ENCODE peak calls at places on chromosomes 7 and 10, in six cellular contexts. G is AG09319; S is CD4-positive, alpha-beta T cell; R is NCI-H774; P is H9; U is EH. D is an unnamed sample.

GRCh38 chr10:5659702-5660528 is 6.5 kb downstream of the ASB13 start:
- DNase-seq in R (no peak), S (no peak), U (peak; percentile 79), G (no peak), P (no peak), D (no peak)

GRCh38 chr10:60524541-60524940 is 134.9 kb upstream of the ANK3 start:
- DNase-seq in U (peak; percentile 22), S (no peak), R (no peak), G (no peak), P (no peak), D (no peak)

GRCh38 chr10:31320179-31320597 is 1.2 kb downstream of the ZEB1 start:
- DNase-seq in U (no peak), P (peak; percentile 46), R (no peak), G (no peak), S (peak; percentile 59), D (no peak)

GRCh38 chr10:34377833-34378232 is 437.3 kb downstream of the PARD3 start:
- DNase-seq in S (no peak), G (no peak), P (no peak), R (no peak), U (no peak), D (no peak)

GRCh38 chr10:123721441-123722049 is 55.4 kb downstream of the GPR26 start:
- DNase-seq in U (no peak), G (no peak), S (no peak), P (no peak), R (no peak), D (no peak)

GRCh38 chr10:70932415-70933196 is 44.2 kb upstream of the PCBD1 start:
- DNase-seq in U (peak; percentile 24), G (no peak), R (no peak), P (no peak), S (no peak), D (no peak)

GRCh38 chr7:117582219-117582704 is 102.4 kb downstream of the CFTR start:
- DNase-seq in U (peak; percentile 85), G (peak; percentile 91), R (no peak), S (no peak), P (no peak), D (no peak)

GRCh38 chr7:128031901-128032604 is 816 bp upstream of the LRRC4 start:
- DNase-seq in R (no peak), S (peak; percentile 44), U (peak; percentile 92), P (peak; percentile 51), G (peak; percentile 61), D (no peak)

GRCh38 chr7:139370301-139370942 is 10.7 kb downstream of the LUC7L2 start:
- DNase-seq in R (no peak), S (no peak), G (no peak), P (no peak), U (no peak), D (no peak)

D was measured in iPS DF 19.7.